ENCODE peak calls at places on chromosomes 7 and 10, in eight cellular contexts. K is choroid plexus epithelial cell; A is GM03348; P is naive thymus-derived CD8-positive, alpha-beta T cell; Y is activated T-cell treated with anti-CD3 and anti-CD28 coated beads for 48 hours; V is prostate gland; C is heart left ventricle; X is fibroblast of the aortic adventitia. S is an unnamed sample.

GRCh38 chr7:92135100-92135429 is 788 bp upstream of the CYP51A1 start:
- DNase-seq in K (peak; percentile 44), A (peak; percentile 12), P (no peak), Y (no peak), V (peak; percentile 33), C (no peak), X (peak; percentile 48), S (no peak)

GRCh38 chr10:32501906-32502305 is 56.0 kb downstream of the CCDC7 start:
- DNase-seq in K (no peak), A (no peak), P (no peak), Y (no peak), V (no peak), C (no peak), X (no peak), S (no peak)

GRCh38 chr10:24150853-24151252 is 58.1 kb upstream of the KIAA1217 start:
- DNase-seq in K (no peak), A (no peak), P (no peak), Y (no peak), V (no peak), C (no peak), X (no peak), S (no peak)

GRCh38 chr10:133258066-133258817 is 18.4 kb downstream of the ADAM8 start:
- DNase-seq in K (no peak), A (no peak), P (no peak), Y (peak; percentile 54), V (peak; percentile 83), C (peak; percentile 50), X (no peak), S (peak; percentile 79)

GRCh38 chr10:124916098-124916584 is 25.8 kb upstream of the ZRANB1 start:
- DNase-seq in K (peak; percentile 41), A (no peak), P (no peak), Y (no peak), V (no peak), C (no peak), X (peak; percentile 42), S (no peak)

GRCh38 chr10:23994459-23995046 is 214.4 kb upstream of the KIAA1217 start:
- DNase-seq in K (peak; percentile 77), A (peak; percentile 75), P (no peak), Y (peak; percentile 3), V (peak; percentile 75), C (peak; percentile 62), X (peak; percentile 70), S (peak; percentile 65)

GRCh38 chr10:70807566-70807965 is 8.2 kb upstream of the SGPL1 start:
- DNase-seq in K (no peak), A (no peak), P (no peak), Y (no peak), V (no peak), C (no peak), X (no peak), S (no peak)

GRCh38 chr7:3194501-3195141 is 106.4 kb upstream of the SDK1 start:
- DNase-seq in K (peak; percentile 93), A (no peak), P (no peak), Y (no peak), V (no peak), C (no peak), X (peak; percentile 82), S (peak; percentile 25)

GRCh38 chr7:141785711-141786552 is 4.1 kb upstream of the TAS2R5 start:
- DNase-seq in K (peak; percentile 78), A (peak; percentile 71), P (peak; percentile 9), Y (no peak), V (no peak), C (no peak), X (peak; percentile 62), S (peak; percentile 82)

GRCh38 chr7:49255061-49255460 is 330.7 kb downstream of the CDC14C start:
- DNase-seq in K (no peak), A (peak; percentile 17), P (no peak), Y (no peak), V (no peak), C (no peak), X (no peak), S (no peak)

GRCh38 chr10:110457851-110458582 is 39.7 kb upstream of the DUSP5 start:
- DNase-seq in K (no peak), A (no peak), P (no peak), Y (no peak), V (no peak), C (no peak), X (no peak), S (peak; percentile 49)

GRCh38 chr10:108788891-108789290 is 1134.4 kb downstream of the XPNPEP1 start:
- DNase-seq in K (no peak), A (no peak), P (no peak), Y (no peak), V (no peak), C (no peak), X (no peak), S (no peak)

GRCh38 chr7:27359737-27360136 is 117.1 kb downstream of the EVX1 start:
- DNase-seq in K (no peak), A (no peak), P (no peak), Y (no peak), V (no peak), C (no peak), X (no peak), S (no peak)

GRCh38 chr10:22604314-22605091 is 109.9 kb downstream of the PIP4K2A start:
- DNase-seq in K (no peak), A (no peak), P (no peak), Y (no peak), V (no peak), C (no peak), X (no peak), S (no peak)

GRCh38 chr10:124053971-124054370 is 39.4 kb downstream of the CHST15 start:
- DNase-seq in K (peak; percentile 9), A (no peak), P (no peak), Y (no peak), V (no peak), C (no peak), X (no peak), S (no peak)

GRCh38 chr10:121079226-121079625 is 228.1 kb downstream of the WDR11 start:
- DNase-seq in K (no peak), A (no peak), P (no peak), Y (no peak), V (no peak), C (no peak), X (no peak), S (no peak)

GRCh38 chr10:49518982-49519578 is 19.8 kb downstream of the ERCC6 start:
- DNase-seq in K (peak; percentile 77), A (peak; percentile 73), P (no peak), Y (no peak), V (peak; percentile 33), C (no peak), X (peak; percentile 75), S (peak; percentile 69)

GRCh38 chr10:66752714-66753113 is 173.1 kb upstream of the LRRTM3 start:
- DNase-seq in K (peak; percentile 18), A (no peak), P (no peak), Y (no peak), V (no peak), C (no peak), X (peak; percentile 39), S (no peak)

GRCh38 chr10:130740166-130740565 is 571.4 kb downstream of the TCERG1L start:
- DNase-seq in K (no peak), A (no peak), P (no peak), Y (no peak), V (no peak), C (no peak), X (no peak), S (no peak)

GRCh38 chr10:87585565-87586514 is 73.8 kb upstream of the PAPSS2 start:
- DNase-seq in K (peak; percentile 74), A (no peak), P (no peak), Y (no peak), V (peak; percentile 10), C (no peak), X (peak; percentile 82), S (peak; percentile 2)

GRCh38 chr7:115678049-115678982 is 352.2 kb downstream of the TFEC start:
- DNase-seq in K (peak; percentile 56), A (peak; percentile 31), P (no peak), Y (no peak), V (peak; percentile 80), C (no peak), X (peak; percentile 65), S (no peak)

S was measured in NAMALWA.